ENCODE peak calls at places on chromosomes 13 and 19, in nine cellular contexts. U, M, P, K, F, H, D, Q and S are unnamed samples.

GRCh38 chr13:76884571-76885202 is 1.5 kb downstream of the KCTD12 start:
- DNase-seq in M (no peak), Q (peak; percentile 75), D (no peak), H (peak; percentile 69), P (no peak), K (peak; percentile 65), F (no peak), U (peak; percentile 23), S (peak; percentile 66)

GRCh38 chr13:39317284-39317683 is 279.0 kb downstream of the NHLRC3 start:
- DNase-seq in K (peak; percentile 53), Q (peak; percentile 86), M (peak; percentile 22), H (peak; percentile 54), U (peak; percentile 59), D (no peak), P (no peak), F (no peak), S (peak; percentile 77)

GRCh38 chr13:41645313-41645712 is 188.0 kb downstream of the RGCC start:
- DNase-seq in U (peak; percentile 84), P (no peak), H (peak; percentile 92), F (no peak), Q (peak; percentile 89), D (no peak), M (no peak), K (peak; percentile 95), S (peak; percentile 86)

GRCh38 chr13:35957174-35957867 is 173.9 kb downstream of the DCLK1 start:
- DNase-seq in M (no peak), P (no peak), F (no peak), Q (peak; percentile 83), K (peak; percentile 89), D (no peak), H (peak; percentile 87), U (no peak), S (no peak)

GRCh38 chr19:47255947-47256687 is at the start of gene CCDC9:
- DNase-seq in Q (peak; percentile 94), P (peak; percentile 92), D (peak; percentile 84), H (peak; percentile 98), M (peak; percentile 95), K (peak; percentile 96), U (peak; percentile 97), F (peak; percentile 99), S (peak; percentile 99)

GRCh38 chr19:19461671-19462622 is 53.4 kb downstream of the TSSK6 start:
- DNase-seq in K (peak; percentile 42), Q (peak; percentile 37), U (peak; percentile 66), P (no peak), F (peak; percentile 80), M (peak; percentile 68), H (no peak), D (no peak), S (peak; percentile 83)

GRCh38 chr19:33325920-33326319 is 23.6 kb upstream of the CEBPA start:
- DNase-seq in U (peak; percentile 23), D (no peak), K (peak; percentile 43), Q (peak; percentile 85), F (no peak), P (no peak), H (peak; percentile 41), M (no peak), S (peak; percentile 93)

GRCh38 chr13:110042253-110042652 is 255.9 kb upstream of the IRS2 start:
- DNase-seq in F (no peak), H (peak; percentile 43), Q (no peak), D (no peak), K (no peak), P (no peak), M (no peak), U (no peak), S (no peak)

GRCh38 chr19:17405250-17406038 is at the start of gene BST2:
- DNase-seq in U (peak; percentile 42), H (peak; percentile 31), D (peak; percentile 20), M (peak; percentile 65), K (peak; percentile 65), Q (no peak), F (peak; percentile 71), P (peak; percentile 80), S (peak; percentile 87)

GRCh38 chr13:45364876-45365557 is 24.0 kb upstream of the TPT1 start:
- DNase-seq in U (no peak), Q (no peak), M (no peak), P (no peak), F (no peak), H (no peak), K (no peak), D (no peak), S (no peak)

GRCh38 chr19:39929750-39930149 is 4.7 kb downstream of the FCGBP start:
- DNase-seq in F (no peak), M (no peak), Q (no peak), K (no peak), H (no peak), P (no peak), U (no peak), D (no peak), S (no peak)

DNA sequence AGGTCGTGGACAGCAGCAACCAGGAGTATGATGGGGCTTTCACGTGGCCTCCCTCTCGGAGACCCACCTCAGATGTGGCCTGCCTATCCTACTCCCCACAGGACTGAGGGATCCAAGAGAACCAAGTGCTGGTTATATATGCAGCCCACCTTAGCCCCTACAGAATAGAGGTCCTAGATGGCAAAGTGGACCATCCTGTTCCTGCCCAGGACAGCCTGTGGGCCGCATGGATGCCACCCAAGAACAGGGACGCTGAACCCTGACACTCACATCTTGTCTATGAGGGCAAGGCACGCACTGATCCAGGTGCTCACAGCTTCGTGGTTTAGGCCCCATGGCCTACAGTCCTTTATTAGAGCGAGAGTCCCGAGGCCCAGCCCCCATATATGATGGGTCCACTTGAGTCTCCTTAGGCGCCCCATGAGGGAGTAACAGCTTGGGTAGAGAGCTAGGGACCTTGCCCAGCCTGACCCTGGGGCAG is 1.5 kb upstream of the SLC27A5 start:
- DNase-seq in P (no peak), D (no peak), H (no peak), F (no peak), U (no peak), Q (no peak), M (no peak), K (no peak), S (peak; percentile 66)
- H3K4me3 ChIP-seq in P (no peak overlapping the region), D (peak overlapping the region; percentile 65), H (no peak overlapping the region), F (no peak overlapping the region), U (no peak overlapping the region), Q (no peak overlapping the region), M (no peak overlapping the region), K (no peak overlapping the region), S (no peak overlapping the region)

GRCh38 chr19:55156202-55157063 is 1.1 kb downstream of the TNNI3 start:
- DNase-seq in Q (peak; percentile 62), M (peak; percentile 69), D (no peak), F (peak; percentile 75), P (no peak), U (no peak), K (no peak), H (peak; percentile 54), S (no peak)
- H3K4me3 ChIP-seq in Q (no peak overlapping the region), M (peak overlapping the region; percentile 69), D (no peak overlapping the region), F (no peak overlapping the region), P (no peak overlapping the region), U (no peak overlapping the region), K (peak overlapping the region; percentile 3), H (no peak overlapping the region), S (no peak overlapping the region)

DNA sequence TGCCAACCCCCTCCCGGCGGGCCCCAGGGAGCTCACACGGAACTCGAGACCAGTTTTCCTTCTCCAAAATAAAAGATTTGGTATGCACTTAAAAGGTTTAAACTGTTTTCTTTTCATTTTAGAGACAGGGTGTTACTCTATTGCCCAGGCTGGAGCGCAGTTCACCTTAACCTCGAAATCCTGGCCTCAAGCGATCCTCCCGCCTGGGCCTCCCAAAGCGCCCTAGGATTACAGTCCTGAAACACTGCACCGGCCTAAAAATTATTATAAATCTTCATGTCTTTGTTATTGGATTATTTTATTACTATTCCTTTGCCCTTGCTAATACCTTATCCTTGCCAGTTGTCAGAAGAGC is 553 bp upstream of the SLC7A1 start:
- DNase-seq in P (no peak), D (no peak), K (no peak), M (no peak), Q (no peak), H (no peak), F (no peak), U (no peak), S (no peak)
- H3K4me3 ChIP-seq in P (no peak overlapping the region), D (peak overlapping the region; percentile 76), K (peak overlapping the region; percentile 54), M (peak overlapping the region; percentile 83), Q (peak overlapping the region; percentile 46), H (peak overlapping the region; percentile 94), F (peak overlapping the region; percentile 63), U (peak overlapping the region; percentile 49), S (peak overlapping the region; percentile 17)

DNA sequence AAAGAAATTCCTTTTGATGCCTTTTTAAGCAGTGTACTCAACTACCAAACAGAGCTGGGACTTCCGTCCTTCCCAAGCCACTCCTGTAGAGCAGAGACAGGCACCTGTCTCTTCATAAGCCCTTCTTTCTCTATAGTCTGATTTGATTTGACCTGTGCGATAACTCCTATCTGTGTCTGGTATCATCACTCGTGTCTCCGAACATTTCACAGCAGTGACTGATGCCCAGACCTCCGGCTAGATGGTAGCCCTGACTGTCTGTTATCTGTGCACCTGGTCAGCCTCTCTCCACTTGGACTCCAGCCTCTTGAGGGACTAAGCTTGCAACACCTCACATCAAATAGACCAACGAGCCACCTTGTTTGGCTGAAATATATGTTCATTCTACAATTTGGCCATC is 316.2 kb upstream of the ZNF507 start:
- DNase-seq in F (no peak), U (no peak), P (no peak), D (no peak), H (no peak), K (no peak), Q (no peak), M (no peak), S (no peak)
- H3K4me3 ChIP-seq in F (no peak overlapping the region), U (no peak overlapping the region), P (no peak overlapping the region), D (no peak overlapping the region), H (no peak overlapping the region), K (no peak overlapping the region), Q (no peak overlapping the region), M (no peak overlapping the region), S (no peak overlapping the region)

GRCh38 chr19:5991244-5991838 is 13.4 kb upstream of the RANBP3 start:
- DNase-seq in M (no peak), Q (no peak), P (no peak), K (no peak), F (no peak), U (no peak), H (no peak), D (no peak), S (no peak)

GRCh38 chr19:5988520-5989387 is 10.8 kb upstream of the RANBP3 start:
- DNase-seq in D (no peak), H (no peak), M (no peak), F (no peak), U (no peak), Q (no peak), K (no peak), P (no peak), S (no peak)

GRCh38 chr19:5992756-5993155 is 14.8 kb upstream of the RANBP3 start:
- DNase-seq in D (no peak), M (no peak), Q (no peak), F (no peak), P (no peak), H (no peak), K (no peak), U (no peak), S (no peak)

GRCh38 chr19:5989388-5990074 is 11.6 kb upstream of the RANBP3 start:
- DNase-seq in Q (no peak), P (no peak), F (no peak), U (no peak), M (no peak), H (no peak), K (no peak), D (no peak), S (no peak)

GRCh38 chr19:5990289-5990797 is 12.4 kb upstream of the RANBP3 start:
- DNase-seq in P (no peak), D (no peak), K (no peak), M (no peak), Q (peak; percentile 38), U (no peak), F (no peak), H (peak; percentile 59), S (no peak)
- H3K4me3 ChIP-seq in P (no peak overlapping the region), D (no peak overlapping the region), K (no peak overlapping the region), M (no peak overlapping the region), Q (peak overlapping the region; percentile 35), U (no peak overlapping the region), F (no peak overlapping the region), H (peak overlapping the region; percentile 60), S (no peak overlapping the region)

GRCh38 chr19:6263306-6264076 is 16.3 kb downstream of the MLLT1 start:
- DNase-seq in K (no peak), P (no peak), F (no peak), H (no peak), M (no peak), Q (no peak), D (no peak), U (no peak), S (no peak)
- H3K4me3 ChIP-seq in K (no peak overlapping the region), P (no peak overlapping the region), F (no peak overlapping the region), H (no peak overlapping the region), M (no peak overlapping the region), Q (no peak overlapping the region), D (no peak overlapping the region), U (no peak overlapping the region), S (no peak overlapping the region)